ENCODE peak calls at places on chromosomes 4 and X, in six cellular contexts. J is heart left ventricle, F is Peyer's patch, V is IMR-90, Q is GM12878, H is thyroid gland. O is an unnamed sample.

GRCh38 chr4:73447701-73448100 is 11.7 kb downstream of the AFP start:
- DNase-seq in H (no peak), Q (no peak), F (no peak), J (no peak), V (peak; percentile 56), O (no peak)

GRCh38 chr4:13102344-13102743 is 381.8 kb downstream of the RAB28 start:
- DNase-seq in J (no peak), H (no peak), V (no peak), F (no peak), Q (no peak), O (no peak)

GRCh38 chr4:168831919-168832745 is 177.9 kb downstream of the CBR4 start:
- DNase-seq in F (peak; percentile 87), V (peak; percentile 78), H (peak; percentile 86), Q (no peak), J (peak; percentile 78), O (peak; percentile 80)

GRCh38 chrX:146907391-146908240 is 93.1 kb upstream of the CXorf51A start:
- DNase-seq in Q (no peak), J (no peak), H (no peak), F (no peak), V (no peak), O (no peak)

GRCh38 chrX:119784747-119785446 is 6.5 kb downstream of the RPL39 start:
- DNase-seq in H (no peak), V (peak; percentile 23), Q (no peak), J (no peak), F (peak; percentile 70), O (no peak)

GRCh38 chrX:97234471-97235097 is 350.9 kb downstream of the RPA4 start:
- DNase-seq in F (no peak), J (no peak), Q (peak; percentile 27), V (no peak), H (no peak), O (no peak)

GRCh38 chrX:153816821-153817220 is 13.5 kb downstream of the PDZD4 start:
- DNase-seq in H (no peak), Q (no peak), V (no peak), F (no peak), J (no peak), O (no peak)

GRCh38 chrX:113966791-113967190 is 617.1 kb upstream of the HTR2C start:
- DNase-seq in H (no peak), J (no peak), Q (no peak), F (no peak), V (no peak), O (no peak)

GRCh38 chrX:110442631-110443030 is 84.0 kb downstream of the RTL9 start:
- DNase-seq in J (no peak), Q (no peak), F (no peak), V (peak; percentile 11), H (peak; percentile 28), O (no peak)

GRCh38 chr4:2482693-2483092 is 13.8 kb downstream of the RNF4 start:
- DNase-seq in J (peak; percentile 47), H (peak; percentile 69), F (no peak), Q (peak; percentile 67), V (peak; percentile 35), O (peak; percentile 48)

GRCh38 chrX:22037911-22038537 is 5.9 kb downstream of the PHEX start:
- DNase-seq in F (no peak), Q (no peak), J (no peak), H (no peak), V (no peak), O (no peak)

GRCh38 chr4:90127223-90127705 is at the start of gene CCSER1:
- DNase-seq in Q (no peak), H (peak; percentile 93), F (peak; percentile 92), V (peak; percentile 1), J (peak; percentile 78), O (no peak)

GRCh38 chr4:22500831-22501714 is 14.8 kb downstream of the ADGRA3 start:
- DNase-seq in Q (peak; percentile 28), V (peak; percentile 87), J (no peak), H (no peak), F (peak; percentile 77), O (no peak)

GRCh38 chrX:123308663-123309062 is 124.6 kb downstream of the GRIA3 start:
- DNase-seq in J (no peak), H (no peak), V (no peak), Q (no peak), F (no peak), O (no peak)

GRCh38 chr4:109005523-109005922 is 242.7 kb upstream of the ETNPPL start:
- DNase-seq in J (no peak), Q (no peak), V (peak; percentile 73), H (no peak), F (no peak), O (no peak)

GRCh38 chr4:186724048-186724860 is 598 bp upstream of the FAT1 start:
- DNase-seq in Q (no peak), F (peak; percentile 53), V (peak; percentile 49), H (peak; percentile 60), J (peak; percentile 57), O (no peak)

GRCh38 chrX:20477836-20478532 is 211.3 kb upstream of the RPS6KA3 start:
- DNase-seq in H (no peak), J (no peak), F (peak; percentile 64), Q (no peak), V (no peak), O (no peak)

GRCh38 chr4:163384926-163385325 is 41.2 kb downstream of the NPY5R start:
- DNase-seq in F (no peak), V (no peak), Q (no peak), H (no peak), J (no peak), O (no peak)

GRCh38 chr4:40197879-40198689 is 1.3 kb downstream of the RHOH start:
- DNase-seq in J (no peak), V (no peak), F (no peak), H (no peak), Q (no peak), O (no peak)

GRCh38 chr4:40194602-40195161 is 2.1 kb upstream of the RHOH start:
- DNase-seq in H (no peak), J (no peak), F (peak; percentile 88), Q (no peak), V (peak; percentile 45), O (no peak)

GRCh38 chr4:40196260-40196659 is 571 bp upstream of the RHOH start:
- DNase-seq in J (no peak), H (no peak), V (no peak), Q (no peak), F (no peak), O (no peak)

GRCh38 chr4:40195182-40196177 is 1.4 kb upstream of the RHOH start:
- DNase-seq in F (no peak), J (no peak), V (no peak), H (no peak), Q (no peak), O (no peak)

DNA sequence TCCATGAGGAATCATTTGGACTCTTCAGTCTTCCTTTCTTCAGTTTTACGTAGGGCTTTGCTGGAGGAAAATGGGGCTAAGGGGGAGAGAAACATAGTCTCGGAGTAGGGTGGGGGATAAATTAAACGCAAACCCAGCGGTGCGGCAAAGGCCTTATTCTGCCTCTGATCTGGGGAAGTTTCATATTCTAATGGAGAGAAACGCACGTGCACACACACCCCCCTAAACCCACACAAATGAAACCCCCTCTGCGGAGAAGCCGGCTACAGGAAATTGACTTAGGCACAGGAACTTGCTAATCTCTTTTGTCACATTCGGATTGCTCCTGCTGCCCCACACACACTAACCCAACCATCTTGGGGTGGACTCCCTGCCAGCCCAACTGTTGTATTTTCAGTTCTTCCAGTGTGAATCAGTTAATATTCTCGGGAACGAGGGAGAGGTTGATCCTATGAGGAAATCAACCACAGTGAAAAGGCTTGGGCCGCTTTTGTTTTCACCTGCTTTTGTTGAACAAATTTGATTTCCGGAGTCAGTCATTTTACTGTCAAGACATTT is at the start of gene RHOH:
- DNase-seq in H (no peak), J (no peak), Q (no peak), V (no peak), F (peak; percentile 91), O (no peak)
- TF ChIP-seq POLR2A in H (no peak), J (no peak), Q (peak; percentile 81), V (no peak), F (peak; percentile 42), O (no peak)

GRCh38 chr4:102787096-102787867 is 26.5 kb upstream of the MANBA start:
- DNase-seq in J (no peak), V (peak; percentile 92), F (no peak), Q (no peak), H (no peak), O (no peak)
- TF ChIP-seq POLR2A in J (no peak), V (peak; percentile 40), F (no peak), Q (no peak), H (no peak), O (no peak)

GRCh38 chr4:156913234-156913633 is 58.4 kb downstream of the PDGFC start:
- DNase-seq in H (no peak), Q (no peak), J (no peak), F (no peak), V (no peak), O (no peak)

GRCh38 chr4:156915216-156915615 is 56.4 kb downstream of the PDGFC start:
- DNase-seq in J (no peak), F (no peak), Q (no peak), V (no peak), H (no peak), O (no peak)
- TF ChIP-seq POLR2A in J (no peak), F (no peak), Q (no peak), V (no peak), H (no peak), O (no peak)

GRCh38 chrX:130108647-130109428 is 1.5 kb downstream of the ELF4 start:
- DNase-seq in H (peak; percentile 4), J (peak; percentile 19), F (peak; percentile 84), Q (no peak), V (no peak), O (peak; percentile 19)

GRCh38 chrX:130111935-130112221 is 1.6 kb upstream of the ELF4 start:
- DNase-seq in V (no peak), J (no peak), H (no peak), F (no peak), Q (no peak), O (no peak)

GRCh38 chrX:130111220-130111934 is 1.1 kb upstream of the ELF4 start:
- DNase-seq in V (no peak), J (no peak), Q (no peak), F (no peak), H (peak; percentile 21), O (no peak)

GRCh38 chrX:130110379-130111219 is at the start of gene ELF4:
- DNase-seq in V (peak; percentile 37), J (peak; percentile 41), Q (no peak), H (peak; percentile 43), F (peak; percentile 74), O (no peak)

DNA sequence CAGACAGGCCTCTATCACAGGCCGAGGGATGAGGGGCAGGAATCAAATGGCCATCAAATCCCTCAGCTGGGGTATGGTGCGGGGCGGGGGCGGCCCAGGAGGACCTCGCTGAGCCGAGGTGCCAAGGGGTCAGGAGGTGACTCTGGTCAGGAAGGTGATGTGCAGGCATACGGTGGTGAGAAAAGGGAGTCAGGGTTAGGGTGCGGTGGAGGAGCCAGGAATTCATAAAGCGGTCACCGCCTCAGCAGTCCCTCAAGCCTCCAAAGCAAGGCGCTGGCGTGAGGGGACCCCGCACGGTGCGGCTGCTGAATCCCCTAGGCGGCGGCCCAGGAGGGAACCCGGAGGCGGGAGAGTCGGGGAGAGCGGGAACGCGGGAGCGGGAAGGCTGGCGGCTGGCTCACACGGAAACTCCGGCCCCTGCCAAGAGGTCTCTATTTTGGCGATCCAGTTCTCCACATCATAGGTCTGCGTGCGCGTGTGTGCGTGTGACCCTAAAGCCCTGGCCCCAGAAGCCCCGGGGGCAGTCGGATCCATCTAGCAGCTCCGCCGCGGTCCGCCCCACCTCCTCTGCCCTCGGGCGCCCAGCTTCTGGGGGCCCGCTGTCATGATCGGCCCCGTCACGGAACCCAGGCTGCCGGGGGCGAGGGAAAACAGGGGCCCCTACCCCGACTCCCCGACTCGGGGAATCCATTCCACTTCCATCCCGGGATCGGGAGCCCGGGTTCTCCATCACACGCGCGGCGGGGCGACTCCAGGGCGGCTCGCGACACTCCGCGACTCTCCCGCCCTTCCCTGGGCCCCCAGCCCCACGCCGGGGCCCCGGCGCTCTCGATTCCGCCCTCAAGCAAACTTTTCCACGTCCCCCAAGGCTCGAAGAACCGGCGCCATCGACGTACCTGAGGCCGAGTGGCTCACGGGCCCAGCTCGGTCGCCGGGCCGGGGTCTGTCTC is 593 bp downstream of the ELF4 start:
- DNase-seq in V (peak; percentile 27), J (no peak), F (no peak), H (peak; percentile 7), Q (no peak), O (no peak)
- TF ChIP-seq POLR2A in V (no peak), J (no peak), F (no peak), H (no peak), Q (no peak), O (no peak)